ENCODE peak calls at places on chromosomes 4 and X, in ten cellular contexts. One of them, this sample, is unnamed.

GRCh38 chrX:367866-368265 is 18.8 kb downstream of the PPP2R3B start:
- DNase-seq in thyroid gland: no peak
- DNase-seq in astrocyte of the cerebellum: no peak
- DNase-seq in upper lobe of left lung: no peak
- DNase-seq in AG04450: no peak
- DNase-seq in left lung: no peak
- DNase-seq in fibroblast of pulmonary artery: no peak
- DNase-seq in MM.1S: no peak
- DNase-seq in fibroblast of mammary gland: no peak
- DNase-seq in ovary: no peak
- DNase-seq in this sample: no peak

GRCh38 chr4:107721436-107722090 is 1.5 kb upstream of the PAPSS1 start:
- DNase-seq in MM.1S: peak
- DNase-seq in fibroblast of mammary gland: no peak
- DNase-seq in left lung: no peak
- DNase-seq in astrocyte of the cerebellum: no peak
- DNase-seq in AG04450: no peak
- DNase-seq in ovary: no peak
- DNase-seq in thyroid gland: peak
- DNase-seq in upper lobe of left lung: peak
- DNase-seq in fibroblast of pulmonary artery: no peak
- DNase-seq in this sample: no peak

GRCh38 chrX:133590703-133591505 is 175.6 kb upstream of the GPC4 start:
- DNase-seq in thyroid gland: no peak
- DNase-seq in MM.1S: no peak
- DNase-seq in fibroblast of mammary gland: peak
- DNase-seq in left lung: no peak
- DNase-seq in ovary: no peak
- DNase-seq in AG04450: no peak
- DNase-seq in astrocyte of the cerebellum: no peak
- DNase-seq in fibroblast of pulmonary artery: peak
- DNase-seq in upper lobe of left lung: no peak
- DNase-seq in this sample: no peak

GRCh38 chrX:71859637-71860036 is 51.0 kb upstream of the NHSL2 start:
- DNase-seq in ovary: no peak
- DNase-seq in AG04450: no peak
- DNase-seq in thyroid gland: peak
- DNase-seq in left lung: no peak
- DNase-seq in MM.1S: peak
- DNase-seq in upper lobe of left lung: no peak
- DNase-seq in astrocyte of the cerebellum: peak
- DNase-seq in fibroblast of pulmonary artery: peak
- DNase-seq in fibroblast of mammary gland: peak
- DNase-seq in this sample: peak

GRCh38 chr4:178242655-178243054 is 800.4 kb upstream of the AGA start:
- DNase-seq in upper lobe of left lung: no peak
- DNase-seq in ovary: no peak
- DNase-seq in AG04450: no peak
- DNase-seq in fibroblast of mammary gland: no peak
- DNase-seq in astrocyte of the cerebellum: no peak
- DNase-seq in left lung: no peak
- DNase-seq in MM.1S: no peak
- DNase-seq in fibroblast of pulmonary artery: no peak
- DNase-seq in thyroid gland: no peak
- DNase-seq in this sample: no peak

GRCh38 chrX:66200050-66200664 is 36.1 kb downstream of the HEPH start:
- DNase-seq in astrocyte of the cerebellum: no peak
- DNase-seq in upper lobe of left lung: no peak
- DNase-seq in fibroblast of mammary gland: peak
- DNase-seq in left lung: no peak
- DNase-seq in AG04450: no peak
- DNase-seq in thyroid gland: no peak
- DNase-seq in ovary: no peak
- DNase-seq in fibroblast of pulmonary artery: no peak
- DNase-seq in MM.1S: peak
- DNase-seq in this sample: no peak

GRCh38 chr4:24887881-24888430 is 24.9 kb downstream of the CCDC149 start:
- DNase-seq in MM.1S: no peak
- DNase-seq in left lung: no peak
- DNase-seq in astrocyte of the cerebellum: no peak
- DNase-seq in upper lobe of left lung: no peak
- DNase-seq in ovary: no peak
- DNase-seq in AG04450: no peak
- DNase-seq in thyroid gland: no peak
- DNase-seq in fibroblast of mammary gland: no peak
- DNase-seq in fibroblast of pulmonary artery: no peak
- DNase-seq in this sample: no peak

GRCh38 chrX:16386126-16386525 is 218.8 kb downstream of the MAGEB17 start:
- DNase-seq in upper lobe of left lung: no peak
- DNase-seq in AG04450: no peak
- DNase-seq in left lung: no peak
- DNase-seq in MM.1S: no peak
- DNase-seq in ovary: no peak
- DNase-seq in fibroblast of pulmonary artery: no peak
- DNase-seq in astrocyte of the cerebellum: no peak
- DNase-seq in fibroblast of mammary gland: no peak
- DNase-seq in thyroid gland: no peak
- DNase-seq in this sample: no peak

GRCh38 chrX:1391370-1391706 is 575 bp downstream of the SLC25A6 start:
- DNase-seq in ovary: no peak
- DNase-seq in upper lobe of left lung: no peak
- DNase-seq in fibroblast of pulmonary artery: no peak
- DNase-seq in AG04450: no peak
- DNase-seq in thyroid gland: no peak
- DNase-seq in left lung: no peak
- DNase-seq in MM.1S: no peak
- DNase-seq in fibroblast of mammary gland: no peak
- DNase-seq in astrocyte of the cerebellum: no peak
- DNase-seq in this sample: no peak

GRCh38 chr4:161133877-161134276 is 1029.9 kb downstream of the FSTL5 start:
- DNase-seq in MM.1S: no peak
- DNase-seq in upper lobe of left lung: no peak
- DNase-seq in AG04450: no peak
- DNase-seq in fibroblast of pulmonary artery: no peak
- DNase-seq in fibroblast of mammary gland: no peak
- DNase-seq in thyroid gland: no peak
- DNase-seq in astrocyte of the cerebellum: no peak
- DNase-seq in left lung: no peak
- DNase-seq in ovary: no peak
- DNase-seq in this sample: no peak

GRCh38 chr4:48237996-48238645 is 31.5 kb downstream of the TEC start:
- DNase-seq in left lung: no peak
- DNase-seq in fibroblast of pulmonary artery: peak
- DNase-seq in AG04450: no peak
- DNase-seq in astrocyte of the cerebellum: no peak
- DNase-seq in MM.1S: no peak
- DNase-seq in upper lobe of left lung: no peak
- DNase-seq in fibroblast of mammary gland: peak
- DNase-seq in thyroid gland: no peak
- DNase-seq in ovary: no peak
- DNase-seq in this sample: no peak

GRCh38 chrX:13123857-13124345 is 79.5 kb upstream of the FAM9C start:
- DNase-seq in fibroblast of pulmonary artery: peak
- DNase-seq in MM.1S: no peak
- DNase-seq in ovary: no peak
- DNase-seq in thyroid gland: no peak
- DNase-seq in left lung: no peak
- DNase-seq in fibroblast of mammary gland: peak
- DNase-seq in upper lobe of left lung: no peak
- DNase-seq in AG04450: no peak
- DNase-seq in astrocyte of the cerebellum: peak
- DNase-seq in this sample: no peak

DNA sequence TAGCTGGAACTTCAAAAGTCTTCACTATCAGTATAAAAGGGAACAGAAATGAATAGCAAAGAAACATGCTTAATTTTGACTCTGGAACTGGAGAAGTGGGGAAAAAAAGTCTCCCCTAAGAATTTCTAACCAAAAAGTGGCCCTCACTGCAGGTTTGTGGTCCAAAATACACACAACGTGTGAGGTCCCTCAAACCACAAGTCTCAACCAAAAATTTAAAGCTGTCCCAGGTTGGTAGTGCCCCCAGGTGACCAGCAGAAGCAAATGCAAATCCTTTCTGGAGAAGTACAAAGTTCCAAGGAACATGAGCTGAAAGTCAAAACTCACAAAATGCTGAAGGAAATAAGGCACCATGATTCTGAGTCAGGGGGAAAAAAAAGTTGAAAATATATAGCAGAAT is 23.6 kb upstream of the VAMP7 start:
- DNase-seq in left lung: no peak
- DNase-seq in AG04450: no peak
- DNase-seq in fibroblast of mammary gland: peak
- DNase-seq in astrocyte of the cerebellum: no peak
- DNase-seq in upper lobe of left lung: no peak
- DNase-seq in ovary: no peak
- DNase-seq in MM.1S: peak
- DNase-seq in fibroblast of pulmonary artery: peak
- DNase-seq in thyroid gland: no peak
- DNase-seq in this sample: no peak
- TF ChIP-seq CTCF in left lung: no peak
- TF ChIP-seq CTCF in AG04450: peak
- TF ChIP-seq CTCF in fibroblast of mammary gland: peak
- TF ChIP-seq CTCF in astrocyte of the cerebellum: no peak
- TF ChIP-seq CTCF in upper lobe of left lung: no peak
- TF ChIP-seq CTCF in ovary: no peak
- TF ChIP-seq CTCF in MM.1S: peak
- TF ChIP-seq CTCF in fibroblast of pulmonary artery: peak
- TF ChIP-seq CTCF in thyroid gland: no peak
- TF ChIP-seq CTCF in this sample: no peak

GRCh38 chr4:176563591-176563990 is 229.1 kb downstream of the VEGFC start:
- DNase-seq in AG04450: no peak
- DNase-seq in ovary: no peak
- DNase-seq in fibroblast of pulmonary artery: peak
- DNase-seq in fibroblast of mammary gland: peak
- DNase-seq in upper lobe of left lung: no peak
- DNase-seq in astrocyte of the cerebellum: no peak
- DNase-seq in left lung: no peak
- DNase-seq in MM.1S: no peak
- DNase-seq in thyroid gland: no peak
- DNase-seq in this sample: no peak
- H3K4me3 ChIP-seq in AG04450: no peak
- H3K4me3 ChIP-seq in ovary: no peak
- H3K4me3 ChIP-seq in fibroblast of pulmonary artery: no peak
- H3K4me3 ChIP-seq in fibroblast of mammary gland: no peak
- H3K4me3 ChIP-seq in upper lobe of left lung: no peak
- H3K4me3 ChIP-seq in astrocyte of the cerebellum: no peak
- H3K4me3 ChIP-seq in left lung: no peak
- H3K4me3 ChIP-seq in MM.1S: no peak
- H3K4me3 ChIP-seq in thyroid gland: no peak
- H3K4me3 ChIP-seq in this sample: no peak

DNA sequence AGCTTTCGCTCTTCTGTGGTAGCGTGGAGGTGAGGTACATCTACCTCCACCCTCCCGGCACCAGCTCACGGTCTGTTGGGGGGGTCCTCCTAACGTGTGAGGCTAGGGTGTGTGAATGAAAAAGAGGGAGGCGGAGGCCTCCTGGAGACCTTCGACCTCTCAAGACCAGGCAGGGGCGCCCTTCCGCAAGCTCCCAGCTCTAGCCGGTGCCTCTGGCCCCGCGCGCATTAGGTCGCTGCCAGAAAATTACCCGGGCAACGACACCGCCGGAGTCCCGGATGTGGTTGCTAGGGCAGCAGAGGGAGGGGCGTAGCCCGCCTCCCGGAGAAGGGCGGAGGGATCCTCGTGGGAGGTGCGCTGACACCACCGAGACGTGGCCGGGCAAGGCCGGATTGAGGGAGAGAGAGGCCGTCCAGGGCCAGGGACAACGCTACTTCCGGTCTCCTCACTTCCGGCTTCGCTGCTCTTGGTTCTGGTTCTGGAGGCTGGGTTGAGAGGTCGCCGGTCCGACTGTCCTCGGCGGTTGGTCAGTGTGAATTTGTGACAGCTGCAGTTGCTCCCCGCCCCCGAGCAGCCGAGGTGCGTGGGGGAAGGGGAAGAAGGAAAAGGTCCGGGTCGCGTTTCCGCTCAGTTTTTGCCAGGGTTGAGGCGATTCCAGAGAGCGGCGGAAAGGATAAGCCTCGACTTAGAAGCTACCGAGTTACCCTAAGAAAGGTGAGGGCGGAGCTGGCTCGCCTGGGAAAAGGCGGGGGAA is at the start of the genes ARFIP1 and TIGD4:
- DNase-seq in upper lobe of left lung: peak
- DNase-seq in thyroid gland: peak
- DNase-seq in fibroblast of mammary gland: peak
- DNase-seq in astrocyte of the cerebellum: peak
- DNase-seq in ovary: peak
- DNase-seq in left lung: peak
- DNase-seq in AG04450: peak
- DNase-seq in fibroblast of pulmonary artery: peak
- DNase-seq in MM.1S: peak
- DNase-seq in this sample: peak
- TF ChIP-seq CTCF in upper lobe of left lung: peak
- TF ChIP-seq CTCF in thyroid gland: peak
- TF ChIP-seq CTCF in fibroblast of mammary gland: peak
- TF ChIP-seq CTCF in astrocyte of the cerebellum: peak
- TF ChIP-seq CTCF in ovary: no peak
- TF ChIP-seq CTCF in left lung: no peak
- TF ChIP-seq CTCF in AG04450: peak
- TF ChIP-seq CTCF in fibroblast of pulmonary artery: peak
- TF ChIP-seq CTCF in MM.1S: peak
- TF ChIP-seq CTCF in this sample: peak

GRCh38 chr4:139887378-139887801 is 221.8 kb downstream of the MGST2 start:
- DNase-seq in ovary: no peak
- DNase-seq in fibroblast of mammary gland: peak
- DNase-seq in MM.1S: no peak
- DNase-seq in upper lobe of left lung: no peak
- DNase-seq in left lung: no peak
- DNase-seq in thyroid gland: peak
- DNase-seq in astrocyte of the cerebellum: no peak
- DNase-seq in AG04450: no peak
- DNase-seq in fibroblast of pulmonary artery: no peak
- DNase-seq in this sample: no peak
- H3K4me3 ChIP-seq in ovary: peak
- H3K4me3 ChIP-seq in fibroblast of mammary gland: no peak
- H3K4me3 ChIP-seq in MM.1S: no peak
- H3K4me3 ChIP-seq in upper lobe of left lung: peak
- H3K4me3 ChIP-seq in left lung: peak
- H3K4me3 ChIP-seq in thyroid gland: no peak
- H3K4me3 ChIP-seq in astrocyte of the cerebellum: no peak
- H3K4me3 ChIP-seq in AG04450: peak
- H3K4me3 ChIP-seq in fibroblast of pulmonary artery: no peak
- H3K4me3 ChIP-seq in this sample: no peak